ENCODE peak calls at places on chromosome 13, in five cellular contexts. Q is HCT116, W is GM12878, S is HepG2, I is SK-N-SH. M is an unnamed sample.

GRCh38 chr13:110127986-110128511 is 178.9 kb downstream of the COL4A1 start:
- DNase-seq in Q (no peak), W (no peak), S (no peak), I (no peak), M (no peak)

GRCh38 chr13:52921194-52921593 is 72.8 kb upstream of the PCDH8 start:
- DNase-seq in W (peak), I (no peak), Q (no peak), S (no peak), M (no peak)

GRCh38 chr13:39895254-39895653 is 239.8 kb downstream of the COG6 start:
- DNase-seq in W (no peak), I (no peak), S (no peak), Q (no peak), M (no peak)

GRCh38 chr13:50676602-50677001 is 166.9 kb downstream of the DLEU7 start:
- DNase-seq in S (no peak), Q (no peak), W (no peak), I (no peak), M (no peak)

GRCh38 chr13:62663767-62664166 is 1248.1 kb upstream of the PCDH20 start:
- DNase-seq in I (no peak), S (no peak), Q (no peak), W (no peak), M (no peak)

GRCh38 chr13:74187564-74187963 is 53.4 kb upstream of the KLF12 start:
- DNase-seq in I (no peak), W (no peak), S (peak), Q (no peak), M (no peak)

GRCh38 chr13:47334173-47334572 is 437.3 kb upstream of the HTR2A start:
- DNase-seq in I (no peak), S (no peak), W (no peak), Q (no peak), M (no peak)

GRCh38 chr13:44904982-44905381 is 84.3 kb downstream of the NUFIP1 start:
- DNase-seq in S (no peak), W (no peak), Q (no peak), I (no peak), M (no peak)

GRCh38 chr13:64377606-64378005 is 2852.5 kb downstream of the PCDH9 start:
- DNase-seq in W (no peak), S (no peak), I (no peak), Q (no peak), M (no peak)

GRCh38 chr13:41416276-41416675 is 41.1 kb upstream of the RGCC start:
- DNase-seq in S (no peak), W (no peak), Q (no peak), I (no peak), M (no peak)

GRCh38 chr13:105894711-105895110 is 640.8 kb downstream of the EFNB2 start:
- DNase-seq in Q (no peak), W (no peak), S (no peak), I (no peak), M (no peak)

GRCh38 chr13:50670847-50671542 is 172.5 kb downstream of the DLEU7 start:
- DNase-seq in W (no peak), S (no peak), I (no peak), Q (no peak), M (no peak)

GRCh38 chr13:23514076-23514475 is 56.1 kb upstream of the TNFRSF19 start:
- DNase-seq in I (no peak), Q (no peak), W (no peak), S (no peak), M (no peak)

GRCh38 chr13:36925603-36926002 is 5.6 kb upstream of the SMAD9 start:
- DNase-seq in I (no peak), W (no peak), Q (no peak), S (no peak), M (no peak)

GRCh38 chr13:24272452-24273161 is 36.8 kb upstream of the C1QTNF9 start:
- DNase-seq in I (peak), Q (no peak), W (no peak), S (no peak), M (no peak)

GRCh38 chr13:24208314-24208713 is 47.8 kb downstream of the SPATA13 start:
- DNase-seq in I (no peak), Q (peak), S (no peak), W (no peak), M (no peak)

GRCh38 chr13:44795176-44795575 is 194.1 kb downstream of the NUFIP1 start:
- DNase-seq in W (no peak), I (no peak), Q (no peak), S (no peak), M (no peak)

GRCh38 chr13:113548778-113549621 is 35.6 kb upstream of the TFDP1 start:
- DNase-seq in I (peak), W (no peak), S (no peak), Q (no peak), M (no peak)

GRCh38 chr13:72004975-72005374 is 138.0 kb upstream of the DACH1 start:
- DNase-seq in S (no peak), W (no peak), I (no peak), Q (no peak), M (peak)

GRCh38 chr13:74129500-74130144 is 4.6 kb downstream of the KLF12 start:
- DNase-seq in I (no peak), Q (no peak), S (no peak), W (no peak), M (no peak)

GRCh38 chr13:50745542-50745941 is 98.0 kb downstream of the DLEU7 start:
- DNase-seq in S (no peak), I (no peak), Q (no peak), W (no peak), M (no peak)

GRCh38 chr13:62209539-62209938 is 793.9 kb upstream of the PCDH20 start:
- DNase-seq in S (no peak), I (no peak), W (peak), Q (no peak), M (no peak)

GRCh38 chr13:102097708-102098107 is 304.1 kb downstream of the FGF14 start:
- DNase-seq in Q (no peak), W (no peak), S (no peak), I (no peak), M (no peak)

GRCh38 chr13:75250526-75251183 is 231.3 kb downstream of the TBC1D4 start:
- DNase-seq in Q (no peak), I (no peak), S (no peak), W (no peak), M (no peak)

GRCh38 chr13:59609421-59609820 is 554.3 kb downstream of the DIAPH3 start:
- DNase-seq in Q (no peak), S (no peak), I (no peak), W (no peak), M (no peak)

GRCh38 chr13:30616927-30617314 is 799 bp upstream of the USPL1 start:
- DNase-seq in I (peak), W (peak), Q (peak), S (peak), M (peak)

DNA sequence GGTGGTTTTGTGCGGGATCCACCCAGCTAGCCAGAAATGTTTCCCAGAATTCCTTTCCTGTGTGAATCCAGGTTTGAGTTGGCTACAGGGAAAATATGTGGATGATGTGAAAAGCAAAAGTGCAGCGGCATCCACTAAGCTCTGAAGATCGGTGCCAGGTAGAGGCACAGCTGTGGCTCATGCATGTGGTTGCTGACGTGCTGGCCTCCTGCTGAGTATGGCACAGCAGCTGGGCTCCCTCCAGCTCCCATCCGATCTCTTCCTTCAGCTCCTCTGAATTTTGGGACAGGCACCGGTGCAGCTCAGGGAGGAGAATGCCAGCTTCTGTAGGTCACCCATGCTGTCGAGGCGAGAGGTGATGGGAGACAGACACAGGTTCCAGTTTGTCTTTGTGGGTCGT is 84.0 kb upstream of the GSX1 start:
- DNase-seq in I (no peak), Q (no peak), W (no peak), S (no peak), M (no peak)
- TF ChIP-seq JUND in I (no peak), Q (no peak), W (no peak), S (no peak), M (no peak)

GRCh38 chr13:26679411-26679810 is 81.2 kb downstream of the GPR12 start:
- DNase-seq in Q (no peak), S (no peak), I (no peak), W (no peak), M (no peak)
- TF ChIP-seq JUND in Q (no peak), S (no peak), I (no peak), W (no peak), M (no peak)

GRCh38 chr13:26475176-26476110 is 82.0 kb upstream of the WASF3 start:
- DNase-seq in I (no peak), S (no peak), Q (no peak), W (no peak), M (no peak)
- TF ChIP-seq JUND in I (no peak), S (no peak), Q (no peak), W (no peak), M (no peak)

GRCh38 chr13:27170521-27171243 is 929 bp downstream of the USP12 start:
- DNase-seq in W (no peak), I (no peak), Q (peak), S (peak), M (peak)
- TF ChIP-seq JUND in W (no peak), I (no peak), Q (no peak), S (no peak), M (no peak)

GRCh38 chr13:38166121-38166520 is 183.5 kb upstream of the UFM1 start:
- DNase-seq in Q (no peak), W (no peak), S (no peak), I (no peak), M (no peak)
- TF ChIP-seq JUND in Q (no peak), W (no peak), S (no peak), I (no peak), M (no peak)

GRCh38 chr13:95002968-95003813 is 290.8 kb upstream of the SOX21 start:
- DNase-seq in S (no peak), Q (no peak), I (peak), W (no peak), M (no peak)

GRCh38 chr13:94997126-94997525 is 284.8 kb upstream of the SOX21 start:
- DNase-seq in Q (no peak), I (no peak), W (no peak), S (no peak), M (no peak)

GRCh38 chr13:94996445-94996844 is 284.1 kb upstream of the SOX21 start:
- DNase-seq in I (no peak), Q (no peak), W (no peak), S (no peak), M (no peak)

GRCh38 chr13:95002126-95002525 is 289.8 kb upstream of the SOX21 start:
- DNase-seq in W (no peak), Q (no peak), S (peak), I (no peak), M (no peak)

DNA sequence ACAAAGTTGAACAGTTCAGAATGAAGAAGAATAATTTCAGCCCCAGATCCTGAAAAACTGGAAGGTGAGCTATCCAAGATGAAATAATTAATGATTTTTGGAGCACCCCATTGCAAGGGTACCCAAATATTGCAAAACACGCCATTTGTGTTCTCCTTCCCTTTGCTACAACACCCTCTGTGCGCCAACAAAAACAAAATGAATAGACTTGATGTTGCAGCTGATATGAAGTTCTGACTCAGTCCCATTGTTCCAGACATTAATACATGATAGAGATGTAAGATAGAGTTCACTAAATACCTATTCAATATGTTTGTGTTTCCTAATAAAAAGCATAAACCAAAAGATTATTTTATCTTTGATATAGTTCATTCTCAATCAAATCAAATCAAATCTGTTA is 287.5 kb upstream of the SOX21 start:
- DNase-seq in S (no peak), Q (no peak), I (no peak), W (no peak), M (no peak)
- TF ChIP-seq JUND in S (no peak), Q (no peak), I (no peak), W (no peak), M (no peak)

GRCh38 chr13:86020350-86021002 is 221.3 kb upstream of the SLITRK6 start:
- DNase-seq in I (peak), Q (no peak), S (no peak), W (no peak), M (no peak)
- TF ChIP-seq JUND in I (no peak), Q (no peak), S (no peak), W (no peak), M (no peak)

GRCh38 chr13:42526276-42526675 is 47.7 kb upstream of the TNFSF11 start:
- DNase-seq in Q (no peak), I (no peak), S (no peak), W (no peak), M (no peak)
- TF ChIP-seq JUND in Q (no peak), I (no peak), S (no peak), W (no peak), M (no peak)

DNA sequence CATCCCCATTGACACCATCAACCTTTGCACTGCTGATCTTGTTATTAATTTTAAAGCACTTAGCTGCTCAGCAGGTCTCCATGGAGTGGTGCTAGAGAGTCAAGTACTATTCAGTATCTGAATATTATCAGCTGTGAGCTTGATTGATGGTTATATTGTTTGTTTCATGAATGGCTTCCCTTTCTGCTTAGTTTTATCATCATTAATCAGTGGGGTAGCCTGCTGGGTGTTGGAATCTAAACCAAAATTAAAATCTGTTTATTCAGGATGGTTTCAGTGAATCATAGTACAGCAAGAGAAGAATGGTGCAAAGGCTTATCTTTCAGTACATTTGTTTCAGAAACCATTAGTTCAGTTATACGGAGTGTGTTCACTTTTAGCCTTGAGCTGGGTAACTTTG is 42.5 kb upstream of the SCEL start:
- DNase-seq in W (no peak), Q (peak), I (peak), S (peak), M (peak)
- TF ChIP-seq JUND in W (no peak), Q (no peak), I (no peak), S (no peak), M (no peak)

GRCh38 chr13:31846984-31847752 is 107.8 kb downstream of the RXFP2 start:
- DNase-seq in Q (no peak), S (no peak), I (peak), W (no peak), M (no peak)
- TF ChIP-seq JUND in Q (no peak), S (no peak), I (no peak), W (no peak), M (no peak)

M was measured in T47D.